ENCODE peak calls at places on chromosome 15, in four cellular contexts. B, U, Z and E are unnamed samples.

GRCh38 chr15:99341786-99342185 is 90.5 kb downstream of the LRRC28 start:
- DNase-seq in Z (no peak), U (peak), B (no peak), E (no peak)

GRCh38 chr15:26628071-26628470 is 144.8 kb downstream of the GABRB3 start:
- DNase-seq in B (peak), Z (no peak), U (no peak), E (peak)

GRCh38 chr15:25245801-25246622 is 192.8 kb downstream of the UBE3A start:
- DNase-seq in B (no peak), Z (no peak), U (no peak), E (no peak)

GRCh38 chr15:69754313-69754712 is 301.7 kb downstream of the RPLP1 start:
- DNase-seq in Z (no peak), U (no peak), B (no peak), E (no peak)

GRCh38 chr15:60973637-60974415 is 255.3 kb downstream of the RORA start:
- DNase-seq in B (no peak), U (peak), Z (no peak), E (no peak)

GRCh38 chr15:72339777-72340177 is 19.8 kb upstream of the CELF6 start:
- DNase-seq in U (peak), Z (no peak), B (peak), E (peak)

GRCh38 chr15:101128191-101128590 is 123.7 kb downstream of the CHSY1 start:
- DNase-seq in Z (no peak), B (no peak), U (peak), E (no peak)

GRCh38 chr15:39640665-39641064 is 59.8 kb downstream of the THBS1 start:
- DNase-seq in B (no peak), U (no peak), Z (no peak), E (no peak)

GRCh38 chr15:73575636-73576247 is 57.4 kb downstream of the NPTN start:
- DNase-seq in Z (no peak), B (no peak), U (peak), E (no peak)

GRCh38 chr15:47384316-47384715 is 333.0 kb upstream of the SEMA6D start:
- DNase-seq in Z (no peak), U (peak), B (no peak), E (no peak)

GRCh38 chr15:70050447-70050846 is 47.3 kb downstream of the TLE3 start:
- DNase-seq in U (no peak), Z (no peak), B (no peak), E (no peak)

GRCh38 chr15:34014556-34014955 is 24.4 kb downstream of the AVEN start:
- DNase-seq in U (peak), B (no peak), Z (no peak), E (no peak)

GRCh38 chr15:56824174-56824573 is 90.9 kb upstream of the ZNF280D start:
- DNase-seq in Z (no peak), U (no peak), B (no peak), E (no peak)

GRCh38 chr15:25441111-25441510 is 2.3 kb upstream of the UBE3A start:
- DNase-seq in U (no peak), Z (no peak), B (no peak), E (no peak)

GRCh38 chr15:27871078-27871695 is 227.9 kb downstream of the OCA2 start:
- DNase-seq in U (no peak), B (no peak), Z (no peak), E (no peak)

GRCh38 chr15:40918799-40919392 is 10.2 kb upstream of the DLL4 start:
- DNase-seq in Z (no peak), B (no peak), U (no peak), E (no peak)

GRCh38 chr15:83372434-83372873 is 74.7 kb upstream of the SH3GL3 start:
- DNase-seq in B (no peak), Z (no peak), U (no peak), E (no peak)

GRCh38 chr15:80787238-80787805 is 8.2 kb downstream of the CEMIP start:
- DNase-seq in B (no peak), Z (no peak), U (peak), E (no peak)

GRCh38 chr15:38888701-38889154 is 324.1 kb upstream of the RASGRP1 start:
- DNase-seq in Z (no peak), U (no peak), B (no peak), E (no peak)

GRCh38 chr15:64845826-64846225 is 4.1 kb downstream of the PLEKHO2 start:
- DNase-seq in B (no peak), U (no peak), Z (no peak), E (no peak)

GRCh38 chr15:97718509-97718908 is 242.0 kb upstream of the ARRDC4 start:
- DNase-seq in Z (no peak), U (no peak), B (no peak), E (no peak)

GRCh38 chr15:60932051-60932915 is 296.8 kb downstream of the RORA start:
- DNase-seq in Z (no peak), B (no peak), U (peak), E (peak)

GRCh38 chr15:63970723-63971426 is 75.4 kb downstream of the DAPK2 start:
- DNase-seq in B (no peak), Z (peak), U (no peak), E (no peak)

GRCh38 chr15:95799286-95800187 is 531.0 kb upstream of the NR2F2 start:
- DNase-seq in U (peak), Z (no peak), B (no peak), E (peak)

GRCh38 chr15:74960995-74961588 is 4.5 kb upstream of the RPP25 start:
- DNase-seq in B (no peak), Z (no peak), U (peak), E (no peak)

GRCh38 chr15:33135355-33135781 is 59.1 kb downstream of the FMN1 start:
- DNase-seq in B (no peak), U (no peak), Z (no peak), E (no peak)

GRCh38 chr15:73809728-73810501 is 56.8 kb upstream of the INSYN1 start:
- DNase-seq in Z (no peak), B (no peak), U (no peak), E (no peak)

DNA sequence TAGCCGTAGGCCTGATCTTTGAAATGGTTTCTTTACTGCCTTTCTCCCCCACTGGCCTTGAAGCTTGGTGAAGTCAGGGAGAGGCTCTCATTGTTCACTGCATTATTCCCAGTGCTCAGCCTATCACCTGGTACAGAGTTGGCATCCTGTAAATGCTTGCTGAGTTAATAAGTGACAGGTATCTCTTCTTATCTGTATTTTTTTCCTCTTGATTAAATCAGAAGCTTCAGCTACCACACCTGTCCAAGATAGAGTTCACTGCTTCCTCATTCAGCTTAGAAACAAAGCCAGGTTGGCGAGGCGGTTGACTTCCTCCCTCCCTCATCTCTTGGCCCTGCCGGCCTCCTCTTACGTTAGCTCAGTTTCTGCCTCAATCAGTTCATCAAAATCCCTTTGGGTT is 142.8 kb downstream of the LIPC start:
- DNase-seq in B (no peak), U (no peak), Z (no peak), E (peak)
- TF ChIP-seq ELK1 in B (no peak), U (no peak), Z (no peak), E (no peak)

GRCh38 chr15:67148196-67148701 is 82.8 kb downstream of the SMAD3 start:
- DNase-seq in B (no peak), U (peak), Z (no peak), E (no peak)
- TF ChIP-seq CEBPB in B (no peak), U (peak), Z (no peak), E (peak)

GRCh38 chr15:79430901-79431635 is 1.1 kb upstream of the MINAR1 start:
- DNase-seq in Z (no peak), B (no peak), U (no peak), E (no peak)

GRCh38 chr15:79427781-79428598 is 4.1 kb upstream of the MINAR1 start:
- DNase-seq in B (no peak), Z (no peak), U (no peak), E (no peak)

GRCh38 chr15:79425591-79426295 is 6.4 kb upstream of the MINAR1 start:
- DNase-seq in Z (no peak), U (no peak), B (no peak), E (no peak)
- TF ChIP-seq ELK1 in Z (no peak), U (no peak), B (no peak), E (no peak)

GRCh38 chr15:81858136-81858535 is 187.7 kb downstream of the MEX3B start:
- DNase-seq in Z (no peak), U (no peak), B (no peak), E (no peak)
- TF ChIP-seq CEBPB in Z (no peak), U (no peak), B (no peak), E (no peak)

GRCh38 chr15:68348064-68348463 is 70.5 kb downstream of the FEM1B start:
- DNase-seq in Z (no peak), U (peak), B (peak), E (no peak)
- TF ChIP-seq ELK1 in Z (no peak), U (no peak), B (no peak), E (no peak)

DNA sequence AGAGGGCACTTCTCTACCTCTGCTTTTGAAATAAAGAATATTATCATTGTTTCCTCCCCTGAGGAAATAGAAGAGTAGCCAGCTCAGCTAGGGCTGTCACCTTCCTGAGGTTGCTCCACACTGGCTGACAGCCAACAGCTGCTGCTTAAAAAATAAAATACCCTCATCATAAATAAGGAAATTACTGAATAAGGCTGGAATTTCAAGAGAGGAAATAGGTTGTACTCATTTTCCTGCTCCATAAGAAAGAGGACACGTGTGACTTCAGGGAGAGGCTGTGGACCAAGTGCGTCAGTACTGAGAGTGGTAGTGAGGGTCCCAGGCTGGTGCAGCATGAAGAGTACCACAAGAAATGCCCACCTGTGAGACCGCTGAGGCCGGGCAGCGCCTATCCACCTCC is 8.1 kb upstream of the C2CD4B start:
- DNase-seq in B (no peak), U (no peak), Z (no peak), E (no peak)
- TF ChIP-seq CEBPB in B (no peak), U (no peak), Z (no peak), E (no peak)

GRCh38 chr15:43210807-43211206 is 10.0 kb downstream of the EPB42 start:
- DNase-seq in Z (no peak), B (peak), U (no peak), E (no peak)

GRCh38 chr15:43212951-43213350 is 7.9 kb downstream of the EPB42 start:
- DNase-seq in B (no peak), Z (no peak), U (no peak), E (no peak)

GRCh38 chr15:43213466-43213865 is 7.4 kb downstream of the EPB42 start:
- DNase-seq in U (no peak), B (no peak), Z (no peak), E (no peak)

GRCh38 chr15:43211336-43211735 is 9.5 kb downstream of the EPB42 start:
- DNase-seq in B (no peak), Z (no peak), U (no peak), E (no peak)

GRCh38 chr15:43212299-43212698 is 8.5 kb downstream of the EPB42 start:
- DNase-seq in Z (no peak), U (no peak), B (no peak), E (no peak)
- TF ChIP-seq ELK1 in Z (no peak), U (no peak), B (no peak), E (no peak)

GRCh38 chr15:85009435-85009834 is 27.8 kb downstream of the PDE8A start:
- DNase-seq in Z (no peak), B (no peak), U (no peak), E (no peak)
- TF ChIP-seq CEBPB in Z (no peak), B (no peak), U (no peak), E (no peak)

GRCh38 chr15:28982886-28983285 is 97.1 kb downstream of the APBA2 start:
- DNase-seq in B (no peak), U (no peak), Z (no peak), E (no peak)

GRCh38 chr15:28983432-28984311 is 97.9 kb downstream of the APBA2 start:
- DNase-seq in Z (no peak), U (no peak), B (peak), E (no peak)

GRCh38 chr15:28986108-28986507 is 100.3 kb downstream of the APBA2 start:
- DNase-seq in U (no peak), Z (no peak), B (no peak), E (no peak)

GRCh38 chr15:28985691-28986090 is 99.9 kb downstream of the APBA2 start:
- DNase-seq in B (no peak), Z (no peak), U (no peak), E (no peak)

DNA sequence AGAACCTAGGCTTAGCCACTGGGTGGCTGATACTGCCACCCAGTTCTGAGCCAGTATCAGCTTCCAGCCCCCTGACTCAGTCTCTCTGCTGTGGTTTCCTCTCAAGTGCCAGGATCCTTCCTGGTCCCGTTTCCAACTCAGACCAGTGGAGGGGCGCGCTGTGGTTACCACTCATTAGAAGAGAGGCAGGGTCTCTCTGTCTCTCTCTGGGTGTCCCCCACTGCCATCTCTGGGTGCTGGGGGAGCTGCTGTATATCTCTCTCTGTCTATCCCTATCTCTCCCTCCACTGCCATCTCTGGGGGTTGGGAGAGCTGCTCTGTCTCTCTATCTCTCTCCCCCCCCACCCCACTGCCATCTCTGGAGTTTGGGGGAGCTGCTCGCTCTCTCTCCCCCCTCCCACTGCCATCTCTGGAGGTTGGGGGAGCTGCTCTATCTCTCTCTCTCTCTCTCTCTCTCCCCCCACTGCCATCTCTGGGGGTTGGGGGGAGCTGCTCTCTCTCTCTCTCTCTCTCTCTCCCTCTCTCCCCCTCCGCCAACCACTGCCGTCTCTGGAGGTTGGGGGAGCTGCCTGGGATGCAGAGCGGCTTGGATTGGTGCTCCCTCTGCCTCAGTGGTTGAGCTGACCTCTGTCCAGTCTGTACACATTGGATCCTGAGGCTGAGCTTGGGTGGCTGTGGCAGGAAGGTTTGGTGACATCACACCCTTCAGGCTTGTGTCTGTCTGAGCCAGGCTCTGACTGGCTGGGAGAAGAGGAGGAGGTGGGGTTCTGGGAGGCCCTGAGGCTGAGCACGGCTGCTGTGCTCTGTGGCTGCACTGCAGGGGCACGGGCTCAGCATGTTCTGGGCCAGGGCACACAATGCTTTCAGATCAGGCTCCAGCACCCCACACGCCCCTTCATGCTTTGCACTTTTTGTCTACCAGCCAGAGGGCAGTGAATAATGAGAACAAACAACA is 98.9 kb downstream of the APBA2 start:
- DNase-seq in Z (no peak), U (peak), B (peak), E (no peak)
- TF ChIP-seq ELK1 in Z (no peak), U (no peak), B (no peak), E (no peak)